ENCODE peak calls at places on chromosomes 5 and 9, in ten cellular contexts. One of them, this sample, is unnamed.

GRCh38 chr5:44048268-44048984 is 340.8 kb downstream of the FGF10 start:
- DNase-seq in GM12864: no peak
- DNase-seq in activated naive CD8-positive, alpha-beta T cell treated with anti-CD3 and anti-CD28 coated beads, Interleukin-2, amount 50 U/mL, for 24 hours: no peak
- DNase-seq in NCI-H510A treated with DMSO at 0.1 percent for 48 hours: no peak
- DNase-seq in kidney: no peak
- DNase-seq in neural progenitor cell: no peak
- DNase-seq in AG20443: peak; percentile 49
- DNase-seq in kidney glomerular epithelial cell: no peak
- DNase-seq in naive thymus-derived CD4-positive, alpha-beta T cell: no peak
- DNase-seq in head of caudate nucleus: no peak
- DNase-seq in this sample: no peak

GRCh38 chr5:83866191-83866590 is 145.5 kb upstream of the HAPLN1 start:
- DNase-seq in GM12864: no peak
- DNase-seq in activated naive CD8-positive, alpha-beta T cell treated with anti-CD3 and anti-CD28 coated beads, Interleukin-2, amount 50 U/mL, for 24 hours: no peak
- DNase-seq in NCI-H510A treated with DMSO at 0.1 percent for 48 hours: no peak
- DNase-seq in kidney: no peak
- DNase-seq in neural progenitor cell: no peak
- DNase-seq in AG20443: no peak
- DNase-seq in kidney glomerular epithelial cell: no peak
- DNase-seq in naive thymus-derived CD4-positive, alpha-beta T cell: no peak
- DNase-seq in head of caudate nucleus: no peak
- DNase-seq in this sample: no peak

GRCh38 chr5:111163000-111163399 is 61.2 kb upstream of the CAMK4 start:
- DNase-seq in GM12864: no peak
- DNase-seq in activated naive CD8-positive, alpha-beta T cell treated with anti-CD3 and anti-CD28 coated beads, Interleukin-2, amount 50 U/mL, for 24 hours: no peak
- DNase-seq in NCI-H510A treated with DMSO at 0.1 percent for 48 hours: no peak
- DNase-seq in kidney: no peak
- DNase-seq in neural progenitor cell: no peak
- DNase-seq in AG20443: no peak
- DNase-seq in kidney glomerular epithelial cell: no peak
- DNase-seq in naive thymus-derived CD4-positive, alpha-beta T cell: no peak
- DNase-seq in head of caudate nucleus: no peak
- DNase-seq in this sample: no peak

GRCh38 chr9:69174645-69175487 is 789 bp downstream of the TJP2 start:
- DNase-seq in GM12864: peak; percentile 63
- DNase-seq in activated naive CD8-positive, alpha-beta T cell treated with anti-CD3 and anti-CD28 coated beads, Interleukin-2, amount 50 U/mL, for 24 hours: peak; percentile 65
- DNase-seq in NCI-H510A treated with DMSO at 0.1 percent for 48 hours: peak; percentile 41
- DNase-seq in kidney: no peak
- DNase-seq in neural progenitor cell: peak; percentile 54
- DNase-seq in AG20443: peak; percentile 89
- DNase-seq in kidney glomerular epithelial cell: peak; percentile 94
- DNase-seq in naive thymus-derived CD4-positive, alpha-beta T cell: no peak
- DNase-seq in head of caudate nucleus: no peak
- DNase-seq in this sample: peak; percentile 8

GRCh38 chr5:62596096-62596495 is 17.5 kb downstream of the LRRC70 start:
- DNase-seq in GM12864: no peak
- DNase-seq in activated naive CD8-positive, alpha-beta T cell treated with anti-CD3 and anti-CD28 coated beads, Interleukin-2, amount 50 U/mL, for 24 hours: no peak
- DNase-seq in NCI-H510A treated with DMSO at 0.1 percent for 48 hours: no peak
- DNase-seq in kidney: no peak
- DNase-seq in neural progenitor cell: no peak
- DNase-seq in AG20443: no peak
- DNase-seq in kidney glomerular epithelial cell: no peak
- DNase-seq in naive thymus-derived CD4-positive, alpha-beta T cell: no peak
- DNase-seq in head of caudate nucleus: no peak
- DNase-seq in this sample: no peak

GRCh38 chr5:167587768-167588167 is 703.7 kb upstream of the WWC1 start:
- DNase-seq in GM12864: no peak
- DNase-seq in activated naive CD8-positive, alpha-beta T cell treated with anti-CD3 and anti-CD28 coated beads, Interleukin-2, amount 50 U/mL, for 24 hours: no peak
- DNase-seq in NCI-H510A treated with DMSO at 0.1 percent for 48 hours: peak; percentile 1
- DNase-seq in kidney: no peak
- DNase-seq in neural progenitor cell: peak; percentile 75
- DNase-seq in AG20443: peak; percentile 42
- DNase-seq in kidney glomerular epithelial cell: peak; percentile 12
- DNase-seq in naive thymus-derived CD4-positive, alpha-beta T cell: no peak
- DNase-seq in head of caudate nucleus: no peak
- DNase-seq in this sample: no peak

GRCh38 chr9:86792136-86792535 is 155.2 kb downstream of the GAS1 start:
- DNase-seq in GM12864: no peak
- DNase-seq in activated naive CD8-positive, alpha-beta T cell treated with anti-CD3 and anti-CD28 coated beads, Interleukin-2, amount 50 U/mL, for 24 hours: no peak
- DNase-seq in NCI-H510A treated with DMSO at 0.1 percent for 48 hours: no peak
- DNase-seq in kidney: no peak
- DNase-seq in neural progenitor cell: no peak
- DNase-seq in AG20443: no peak
- DNase-seq in kidney glomerular epithelial cell: peak; percentile 2
- DNase-seq in naive thymus-derived CD4-positive, alpha-beta T cell: no peak
- DNase-seq in head of caudate nucleus: no peak
- DNase-seq in this sample: no peak

GRCh38 chr5:17255471-17256016 is 38.1 kb downstream of the BASP1 start:
- DNase-seq in GM12864: peak; percentile 53
- DNase-seq in activated naive CD8-positive, alpha-beta T cell treated with anti-CD3 and anti-CD28 coated beads, Interleukin-2, amount 50 U/mL, for 24 hours: no peak
- DNase-seq in NCI-H510A treated with DMSO at 0.1 percent for 48 hours: no peak
- DNase-seq in kidney: no peak
- DNase-seq in neural progenitor cell: no peak
- DNase-seq in AG20443: no peak
- DNase-seq in kidney glomerular epithelial cell: no peak
- DNase-seq in naive thymus-derived CD4-positive, alpha-beta T cell: no peak
- DNase-seq in head of caudate nucleus: no peak
- DNase-seq in this sample: no peak

GRCh38 chr5:170278611-170279500 is 18.7 kb downstream of the LCP2 start:
- DNase-seq in GM12864: peak; percentile 83
- DNase-seq in activated naive CD8-positive, alpha-beta T cell treated with anti-CD3 and anti-CD28 coated beads, Interleukin-2, amount 50 U/mL, for 24 hours: peak; percentile 85
- DNase-seq in NCI-H510A treated with DMSO at 0.1 percent for 48 hours: no peak
- DNase-seq in kidney: peak; percentile 85
- DNase-seq in neural progenitor cell: peak; percentile 49
- DNase-seq in AG20443: no peak
- DNase-seq in kidney glomerular epithelial cell: no peak
- DNase-seq in naive thymus-derived CD4-positive, alpha-beta T cell: peak; percentile 91
- DNase-seq in head of caudate nucleus: no peak
- DNase-seq in this sample: peak; percentile 82

This sample was measured in T-helper 17 cell.